ENCODE peak calls at places on chromosomes 1 and 21, in eight cellular contexts. Y is dorsolateral prefrontal cortex, S is right atrium auricular region, A is OCI-LY7, X is cardiac septum, C is ELR, R is tibial artery, Q is stomach. D is an unnamed sample.
A peak's percentile ranks its signal among the peaks of the same experiment; 100 is the strongest.

GRCh38 chr1:65167544-65167943 is 19.5 kb downstream of the AK4 start:
- DNase-seq in Y (no peak), S (no peak), A (no peak), X (no peak), C (no peak), R (no peak), Q (no peak), D (no peak)

GRCh38 chr1:55713516-55713915 is 498.4 kb upstream of the USP24 start:
- DNase-seq in Y (no peak), S (no peak), A (no peak), X (no peak), C (no peak), R (no peak), Q (no peak), D (no peak)

GRCh38 chr1:230787471-230787870 is 40.3 kb downstream of the CAPN9 start:
- DNase-seq in Y (no peak), S (no peak), A (no peak), X (no peak), C (no peak), R (no peak), Q (no peak), D (peak; percentile 81)

GRCh38 chr21:37367301-37367757 is 756 bp downstream of the DYRK1A start:
- DNase-seq in Y (no peak), S (no peak), A (peak; percentile 55), X (no peak), C (peak; percentile 19), R (no peak), Q (peak; percentile 27), D (no peak)

GRCh38 chr1:198417041-198417440 is 123.4 kb downstream of the ATP6V1G3 start:
- DNase-seq in Y (no peak), S (no peak), A (no peak), X (no peak), C (no peak), R (no peak), Q (no peak), D (no peak)

GRCh38 chr1:217506878-217507277 is 124.0 kb downstream of the GPATCH2 start:
- DNase-seq in Y (no peak), S (no peak), A (no peak), X (no peak), C (peak; percentile 74), R (no peak), Q (no peak), D (no peak)

GRCh38 chr1:3736708-3737107 is 15.5 kb upstream of the CCDC27 start:
- DNase-seq in Y (no peak), S (no peak), A (no peak), X (no peak), C (no peak), R (no peak), Q (no peak), D (no peak)

GRCh38 chr1:32716312-32717126 is 13.9 kb upstream of the SYNC start:
- DNase-seq in Y (no peak), S (no peak), A (peak; percentile 85), X (no peak), C (peak; percentile 29), R (no peak), Q (peak; percentile 98), D (no peak)

GRCh38 chr21:26001356-26001755 is 169.2 kb downstream of the APP start:
- DNase-seq in Y (no peak), S (no peak), A (peak; percentile 21), X (no peak), C (no peak), R (no peak), Q (no peak), D (no peak)